ENCODE peak calls at places on chromosomes 11 and 22, in seven cellular contexts. N is CD4-positive, alpha-beta T cell; U is mammary epithelial cell; V is lower lobe of right lung; L is heart right ventricle; K is mesothelial cell of epicardium; M is colonic mucosa. I is an unnamed sample.

GRCh38 chr22:49768077-49768476 is 59.6 kb downstream of the BRD1 start:
- DNase-seq in N (no peak), U (no peak), V (peak), L (no peak), K (no peak), M (no peak), I (no peak)

GRCh38 chr11:108788565-108789199 is 123.8 kb downstream of the DDX10 start:
- DNase-seq in N (no peak), U (peak), V (no peak), L (no peak), K (no peak), M (no peak), I (peak)

GRCh38 chr11:35260342-35260985 is 121.5 kb downstream of the CD44 start:
- DNase-seq in N (no peak), U (peak), V (no peak), L (no peak), K (no peak), M (no peak), I (peak)

GRCh38 chr11:13644997-13645667 is 23.3 kb upstream of the FAR1 start:
- DNase-seq in N (no peak), U (peak), V (no peak), L (no peak), K (no peak), M (no peak), I (no peak)

GRCh38 chr11:112734207-112734606 is 227.0 kb upstream of the NCAM1 start:
- DNase-seq in N (no peak), U (peak), V (no peak), L (no peak), K (peak), M (no peak), I (no peak)

GRCh38 chr22:36334838-36335603 is 52.7 kb downstream of the MYH9 start:
- DNase-seq in N (no peak), U (peak), V (no peak), L (peak), K (no peak), M (no peak), I (peak)

GRCh38 chr22:32823024-32823730 is 21.7 kb downstream of the TIMP3 start:
- DNase-seq in N (no peak), U (no peak), V (no peak), L (no peak), K (no peak), M (peak), I (no peak)

GRCh38 chr22:19852177-19852781 is 2.4 kb downstream of the GNB1L start:
- DNase-seq in N (no peak), U (no peak), V (no peak), L (no peak), K (no peak), M (no peak), I (no peak)

GRCh38 chr22:17777005-17777716 is 2.9 kb upstream of the BID start:
- DNase-seq in N (peak), U (no peak), V (peak), L (no peak), K (no peak), M (no peak), I (no peak)

GRCh38 chr11:64490562-64491216 is 100.3 kb upstream of the SLC22A12 start:
- DNase-seq in N (no peak), U (no peak), V (no peak), L (no peak), K (no peak), M (no peak), I (no peak)

GRCh38 chr11:19506803-19507466 is 205.7 kb upstream of the NAV2 start:
- DNase-seq in N (no peak), U (no peak), V (no peak), L (no peak), K (no peak), M (no peak), I (no peak)

GRCh38 chr11:34790620-34791019 is 125.6 kb downstream of the APIP start:
- DNase-seq in N (no peak), U (peak), V (no peak), L (no peak), K (no peak), M (no peak), I (no peak)

GRCh38 chr11:90254065-90254464 is 31.2 kb upstream of the CHORDC1 start:
- DNase-seq in N (no peak), U (no peak), V (no peak), L (no peak), K (no peak), M (no peak), I (no peak)

GRCh38 chr11:123168955-123169484 is 26.0 kb downstream of the CLMP start:
- DNase-seq in N (no peak), U (no peak), V (no peak), L (no peak), K (no peak), M (no peak), I (no peak)

GRCh38 chr11:15710593-15711260 is 596.0 kb downstream of the INSC start:
- DNase-seq in N (no peak), U (no peak), V (no peak), L (no peak), K (no peak), M (no peak), I (no peak)

GRCh38 chr11:21475276-21475675 is 717.6 kb upstream of the ANO5 start:
- DNase-seq in N (no peak), U (no peak), V (no peak), L (no peak), K (no peak), M (no peak), I (no peak)
- TF ChIP-seq CTCF in N (no peak), U (no peak), V (no peak), L (no peak), K (no peak), M (no peak), I (no peak)

GRCh38 chr11:131737357-131737756 is 366.9 kb downstream of the NTM start:
- DNase-seq in N (no peak), U (no peak), V (no peak), L (no peak), K (no peak), M (no peak), I (peak)
- TF ChIP-seq CTCF in N (no peak), U (no peak), V (no peak), L (no peak), K (no peak), M (no peak), I (peak)

DNA sequence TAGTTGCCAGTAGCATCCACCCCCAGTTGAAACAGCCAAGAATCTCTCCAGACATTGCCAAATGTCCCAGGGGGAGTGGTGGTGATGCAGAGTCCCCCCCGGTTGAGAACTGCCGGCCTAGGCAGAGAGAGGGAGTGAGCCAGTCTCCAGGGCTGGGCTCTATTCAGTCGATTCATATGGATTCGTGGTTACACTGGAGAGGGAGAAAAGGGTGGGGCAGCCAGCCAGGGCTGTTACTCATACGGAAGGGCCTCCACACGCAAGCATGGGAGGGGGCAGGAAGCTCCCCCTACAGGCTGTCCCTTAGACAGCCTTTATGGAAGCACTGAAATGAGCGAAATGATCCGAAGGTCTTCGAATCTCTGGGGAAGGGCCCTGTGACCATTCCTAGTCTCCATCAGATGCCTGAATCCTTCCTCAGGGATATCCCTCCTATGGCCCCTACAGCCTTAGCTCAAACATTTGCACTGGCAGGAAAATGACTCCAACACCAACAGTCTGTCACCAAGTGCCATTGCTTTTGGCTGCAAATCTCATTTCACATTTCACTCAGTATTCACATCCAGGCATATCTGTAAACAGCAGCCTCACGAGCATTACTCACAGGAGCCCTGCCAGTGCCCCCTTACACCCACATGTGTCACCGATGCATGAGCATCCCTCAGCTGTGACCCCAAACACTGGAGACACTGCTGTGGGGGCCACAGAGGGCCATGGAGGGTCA is 18.4 kb upstream of the TLCD5 start:
- DNase-seq in N (no peak), U (peak), V (no peak), L (peak), K (no peak), M (peak), I (peak)
- TF ChIP-seq CTCF in N (no peak), U (peak), V (no peak), L (peak), K (no peak), M (no peak), I (peak)

DNA sequence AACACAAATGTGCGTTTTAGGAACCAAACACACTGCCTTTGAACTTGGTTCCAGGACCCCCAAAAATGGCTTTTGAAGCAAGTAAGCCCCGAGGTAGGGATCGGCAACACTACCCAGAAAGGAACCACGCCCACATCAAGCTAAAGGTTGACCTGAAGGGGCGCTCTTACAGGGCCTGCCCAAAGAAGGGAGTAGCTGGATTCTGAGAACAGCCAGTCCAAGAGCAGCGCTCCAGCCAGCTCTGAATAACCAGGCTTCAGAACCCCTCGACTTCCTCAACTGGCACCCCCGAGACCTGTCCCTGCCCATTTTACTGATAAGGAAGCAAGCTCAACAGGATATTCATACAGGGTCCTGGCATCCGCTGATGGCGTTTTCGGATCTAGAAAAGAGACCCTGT is 18.9 kb upstream of the MOB2 start:
- DNase-seq in N (no peak), U (no peak), V (peak), L (no peak), K (no peak), M (no peak), I (no peak)
- TF ChIP-seq CTCF in N (no peak), U (no peak), V (no peak), L (no peak), K (no peak), M (no peak), I (peak)

DNA sequence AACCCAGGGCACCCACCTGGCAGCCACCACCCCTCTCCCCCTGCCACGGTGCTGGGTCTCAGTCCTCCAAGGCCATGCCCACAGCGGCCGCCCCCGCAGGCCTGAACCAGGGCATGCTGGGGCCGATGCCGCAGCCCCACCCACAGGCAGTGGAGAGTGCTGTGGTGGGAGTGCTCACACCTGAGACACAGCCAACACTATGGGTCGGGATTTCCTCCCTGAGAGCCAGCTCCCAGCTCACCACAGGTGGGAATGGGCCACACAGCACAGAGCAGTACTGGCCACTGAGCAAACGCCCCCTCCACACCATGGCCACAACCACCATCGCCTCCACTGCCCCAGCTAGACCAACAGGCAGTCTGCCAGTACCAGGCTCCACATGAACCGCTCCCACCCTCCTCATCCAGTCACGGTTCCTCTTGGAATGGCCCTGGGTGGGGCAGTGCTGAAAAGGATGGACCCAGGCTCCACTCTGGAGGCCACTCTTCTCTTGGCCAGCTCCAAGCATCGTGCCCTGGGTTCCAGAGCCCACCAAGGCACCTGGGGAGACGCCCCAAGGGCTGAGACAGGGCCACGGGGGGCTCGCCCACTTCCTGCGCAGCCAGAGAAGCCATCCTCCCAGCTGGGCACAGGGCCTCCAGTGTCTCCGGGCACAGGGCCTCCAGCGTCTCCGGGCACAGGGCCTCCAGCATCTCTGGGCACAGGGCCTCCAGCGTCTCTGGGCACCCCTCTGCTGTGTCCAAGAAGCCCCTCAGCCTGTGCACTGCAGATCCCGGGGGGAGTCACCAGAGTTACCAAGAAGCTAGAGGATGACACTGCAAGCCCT is 14.2 kb downstream of the MOB2 start:
- DNase-seq in N (no peak), U (peak), V (peak), L (peak), K (no peak), M (no peak), I (no peak)
- TF ChIP-seq CTCF in N (no peak), U (no peak), V (no peak), L (no peak), K (no peak), M (no peak), I (no peak)

GRCh38 chr11:106413222-106413621 is 335.8 kb downstream of the AASDHPPT start:
- DNase-seq in N (no peak), U (no peak), V (no peak), L (no peak), K (no peak), M (no peak), I (no peak)

GRCh38 chr11:106418786-106419185 is 341.3 kb downstream of the AASDHPPT start:
- DNase-seq in N (no peak), U (no peak), V (no peak), L (no peak), K (no peak), M (no peak), I (no peak)

GRCh38 chr11:106410902-106411301 is 333.4 kb downstream of the AASDHPPT start:
- DNase-seq in N (no peak), U (no peak), V (no peak), L (no peak), K (no peak), M (no peak), I (no peak)

GRCh38 chr11:106420048-106420665 is 342.7 kb downstream of the AASDHPPT start:
- DNase-seq in N (no peak), U (no peak), V (no peak), L (no peak), K (no peak), M (no peak), I (no peak)

DNA sequence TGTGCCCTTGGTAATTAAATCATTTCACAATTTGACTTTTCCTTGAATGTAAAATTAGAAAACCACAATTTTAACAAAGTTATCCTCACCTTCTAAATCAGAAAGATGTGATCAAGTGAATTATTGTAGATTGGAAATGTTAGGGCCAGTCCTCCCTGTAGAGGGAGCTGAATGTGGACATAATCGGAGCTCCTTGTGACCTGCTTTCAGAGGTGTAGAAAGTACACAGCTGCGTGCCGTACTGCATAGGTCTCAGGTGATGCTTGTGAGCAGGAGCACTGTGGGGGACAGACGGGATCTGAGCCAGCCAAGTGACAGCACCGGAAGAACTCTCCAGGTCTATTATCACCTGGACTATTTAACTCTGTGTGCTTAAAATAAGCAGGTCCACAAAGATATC is 338.0 kb downstream of the AASDHPPT start:
- DNase-seq in N (no peak), U (no peak), V (no peak), L (no peak), K (no peak), M (no peak), I (no peak)
- TF ChIP-seq CTCF in N (no peak), U (no peak), V (no peak), L (no peak), K (no peak), M (no peak), I (peak)

GRCh38 chr22:37726240-37726887 is 29.5 kb downstream of the TRIOBP start:
- DNase-seq in N (no peak), U (peak), V (no peak), L (no peak), K (no peak), M (no peak), I (no peak)
- TF ChIP-seq CTCF in N (no peak), U (peak), V (no peak), L (peak), K (no peak), M (no peak), I (peak)

GRCh38 chr11:128184981-128185380 is 402.4 kb downstream of the ETS1 start:
- DNase-seq in N (no peak), U (no peak), V (no peak), L (no peak), K (no peak), M (no peak), I (no peak)

GRCh38 chr11:128181090-128181485 is 406.3 kb downstream of the ETS1 start:
- DNase-seq in N (no peak), U (no peak), V (no peak), L (no peak), K (no peak), M (no peak), I (no peak)

GRCh38 chr11:128180446-128181089 is 406.8 kb downstream of the ETS1 start:
- DNase-seq in N (no peak), U (peak), V (no peak), L (no peak), K (no peak), M (no peak), I (peak)

GRCh38 chr11:128181984-128182383 is 405.4 kb downstream of the ETS1 start:
- DNase-seq in N (no peak), U (no peak), V (no peak), L (no peak), K (no peak), M (no peak), I (no peak)

DNA sequence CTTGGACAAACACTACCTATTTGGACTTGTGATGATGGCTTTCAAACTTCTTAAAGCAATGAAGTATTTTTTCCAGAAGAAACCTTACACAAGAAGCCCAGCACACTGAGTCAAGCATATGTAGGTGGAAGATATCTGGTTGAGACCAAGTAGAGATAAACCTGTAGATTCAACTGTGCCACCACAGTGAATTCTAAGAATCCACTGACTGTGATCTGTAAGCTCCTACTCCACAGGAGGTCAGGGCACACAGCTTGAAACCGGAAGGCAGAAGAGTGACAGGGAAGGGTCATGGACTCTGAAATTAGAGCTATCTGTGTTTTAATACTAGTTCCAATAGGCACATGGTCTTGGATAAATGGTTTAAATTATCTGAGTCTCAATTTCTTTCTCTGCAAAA is 404.5 kb downstream of the ETS1 start:
- DNase-seq in N (no peak), U (no peak), V (no peak), L (no peak), K (no peak), M (no peak), I (no peak)
- TF ChIP-seq CTCF in N (no peak), U (no peak), V (no peak), L (no peak), K (no peak), M (no peak), I (no peak)

GRCh38 chr11:33089776-33090175 is 50.4 kb downstream of the TCP11L1 start:
- DNase-seq in N (no peak), U (peak), V (no peak), L (no peak), K (no peak), M (no peak), I (no peak)
- TF ChIP-seq CTCF in N (no peak), U (peak), V (no peak), L (peak), K (no peak), M (no peak), I (no peak)